ENCODE peak calls at places on chromosomes 5 and 9, in six cellular contexts. L is CD8-positive, alpha-beta T cell; C is omental fat pad; B is left cardiac atrium; S is stimulated activated memory B cell treated with anti-CD40 and anti-IgM and Interleukin-4, amounts not matched to agents 10 μg/mL and 1 μg/mL and 100 μg/mL, for 72 hours; F is stimulated activated effector memory CD8-positive, alpha-beta T cell treated with anti-CD3 and anti-CD28 coated beads, Interleukin-12 subunit alpha, Interleukin-12 subunit beta, amount 100 ng/mL, for 72 hours. M is an unnamed sample.

GRCh38 chr9:134475051-134475790 is 149.0 kb downstream of the RXRA start:
- ATAC-seq in L (peak; percentile 87), C (peak; percentile 46), B (peak; percentile 75), S (peak; percentile 75), F (no peak), M (no peak)

GRCh38 chr5:170404398-170404797 is 15.2 kb upstream of the KCNMB1 start:
- ATAC-seq in L (no peak), C (no peak), B (peak; percentile 38), S (peak; percentile 66), F (no peak), M (no peak)

GRCh38 chr5:157900644-157901043 is 41.7 kb upstream of the CLINT1 start:
- ATAC-seq in L (no peak), C (no peak), B (no peak), S (no peak), F (no peak), M (no peak)

GRCh38 chr9:35609001-35609819 is 4.1 kb downstream of the TESK1 start:
- ATAC-seq in L (no peak), C (no peak), B (no peak), S (no peak), F (no peak), M (no peak)

GRCh38 chr9:70043689-70044449 is at the start of gene MAMDC2:
- ATAC-seq in L (no peak), C (peak; percentile 67), B (peak; percentile 84), S (peak; percentile 22), F (peak; percentile 6), M (peak; percentile 16)

GRCh38 chr5:6633469-6634326 is 458 bp downstream of the SRD5A1 start:
- ATAC-seq in L (peak; percentile 54), C (peak; percentile 64), B (peak; percentile 74), S (peak; percentile 75), F (peak; percentile 75), M (peak; percentile 62)

GRCh38 chr5:96875805-96876291 is 452 bp upstream of the ERAP2 start:
- ATAC-seq in L (peak; percentile 63), C (no peak), B (peak; percentile 33), S (no peak), F (peak; percentile 61), M (peak; percentile 37)

GRCh38 chr9:121464968-121465367 is 34.7 kb downstream of the GGTA1 start:
- ATAC-seq in L (no peak), C (no peak), B (no peak), S (no peak), F (no peak), M (no peak)

GRCh38 chr5:153358315-153358976 is 132.0 kb upstream of the GRIA1 start:
- ATAC-seq in L (no peak), C (no peak), B (no peak), S (no peak), F (no peak), M (peak; percentile 68)

GRCh38 chr5:6843335-6843734 is 130.1 kb downstream of the TENT4A start:
- ATAC-seq in L (no peak), C (no peak), B (no peak), S (no peak), F (peak; percentile 60), M (peak; percentile 70)

GRCh38 chr9:109439378-109440116 is 58.6 kb downstream of the PTPN3 start:
- ATAC-seq in L (no peak), C (no peak), B (no peak), S (peak; percentile 75), F (no peak), M (no peak)